ENCODE peak calls at places on chromosomes 16 and 17, in nine cellular contexts. P is T-helper 1 cell; K is activated naive CD4-positive, alpha-beta T cell treated with anti-CD3 and anti-CD28 coated beads for 36 hours; J is NCI-H2171 treated with DMSO at 0.1 percent for 48 hours; T is activated CD4-positive, alpha-beta T cell treated with anti-CD3 and anti-CD28 coated beads for 4 hours; Q is skeletal muscle cell; M is KBM-7; I is activated CD4-positive, CD25-positive, alpha-beta regulatory T cell; G is right cardiac atrium. H is an unnamed sample.

GRCh38 chr17:35841505-35841904 is 27.2 kb downstream of the HEATR9 start:
- DNase-seq in J (no peak), M (no peak), G (no peak), T (no peak), K (no peak), Q (no peak), P (no peak), I (no peak), H (no peak)

GRCh38 chr17:82302991-82303943 is 14.1 kb downstream of the CD7 start:
- DNase-seq in P (no peak), I (no peak), M (no peak), Q (no peak), G (no peak), J (no peak), T (no peak), K (peak; percentile 58), H (no peak)

GRCh38 chr17:31313982-31314787 is at the start of gene EVI2B:
- DNase-seq in M (peak; percentile 90), Q (no peak), K (peak; percentile 18), P (no peak), J (no peak), I (no peak), G (no peak), T (peak; percentile 37), H (no peak)

GRCh38 chr17:19986941-19987714 is 9.5 kb upstream of the AKAP10 start:
- DNase-seq in G (no peak), I (no peak), M (no peak), T (no peak), J (no peak), K (no peak), P (no peak), Q (no peak), H (peak; percentile 36)

GRCh38 chr17:35588196-35588920 is 1.2 kb downstream of the AP2B1 start:
- DNase-seq in M (no peak), G (no peak), T (peak; percentile 25), P (no peak), J (no peak), Q (peak; percentile 44), I (no peak), K (peak; percentile 43), H (no peak)

GRCh38 chr17:9924735-9925191 is 19.7 kb upstream of the RCVRN start:
- DNase-seq in Q (no peak), I (no peak), M (peak; percentile 74), J (peak; percentile 80), G (no peak), K (peak; percentile 23), P (no peak), T (no peak), H (no peak)

GRCh38 chr17:10156579-10157488 is 41.6 kb downstream of the GAS7 start:
- DNase-seq in P (no peak), T (no peak), G (peak; percentile 40), M (peak; percentile 95), I (no peak), J (no peak), K (no peak), Q (no peak), H (no peak)

GRCh38 chr17:80980397-80981061 is 11.1 kb upstream of the CHMP6 start:
- DNase-seq in I (peak; percentile 30), P (no peak), T (peak; percentile 65), Q (no peak), J (no peak), M (no peak), K (peak; percentile 32), G (no peak), H (no peak)

GRCh38 chr16:60648260-60648659 is 1388.0 kb downstream of the CDH8 start:
- DNase-seq in K (no peak), J (no peak), P (no peak), M (no peak), Q (no peak), I (no peak), G (no peak), T (no peak), H (no peak)

GRCh38 chr17:68182940-68183551 is 64.8 kb upstream of the AMZ2 start:
- DNase-seq in Q (no peak), K (peak; percentile 82), T (peak; percentile 71), M (no peak), J (no peak), P (peak; percentile 71), G (no peak), I (peak; percentile 34), H (no peak)